ENCODE peak calls at places on chromosomes 6 and 20, in seven cellular contexts. One of them, this sample, is unnamed.
A peak's percentile ranks its signal among the peaks of the same experiment; 100 is the strongest.

GRCh38 chr6:107419747-107420146 is 39.6 kb downstream of the PDSS2 start:
- DNase-seq in SK-N-SH: no peak
- DNase-seq in OCI-LY7: no peak
- DNase-seq in MM.1S: no peak
- DNase-seq in GM23338: no peak
- DNase-seq in neural progenitor cell: no peak
- DNase-seq in HCT116: no peak
- DNase-seq in this sample: no peak

GRCh38 chr6:167350731-167351655 is 26.1 kb downstream of the TTLL2 start:
- DNase-seq in GM23338: peak; percentile 96
- DNase-seq in neural progenitor cell: peak; percentile 90
- DNase-seq in MM.1S: peak; percentile 70
- DNase-seq in OCI-LY7: peak; percentile 36
- DNase-seq in HCT116: peak; percentile 52
- DNase-seq in SK-N-SH: peak; percentile 80
- DNase-seq in this sample: peak; percentile 19

GRCh38 chr6:41674231-41675000 is 36.1 kb downstream of the MDFI start:
- DNase-seq in OCI-LY7: no peak
- DNase-seq in neural progenitor cell: no peak
- DNase-seq in GM23338: no peak
- DNase-seq in MM.1S: no peak
- DNase-seq in HCT116: no peak
- DNase-seq in SK-N-SH: no peak
- DNase-seq in this sample: no peak

GRCh38 chr6:74946961-74947360 is 258.9 kb downstream of the COL12A1 start:
- DNase-seq in HCT116: peak; percentile 72
- DNase-seq in MM.1S: no peak
- DNase-seq in OCI-LY7: no peak
- DNase-seq in SK-N-SH: no peak
- DNase-seq in GM23338: no peak
- DNase-seq in neural progenitor cell: no peak
- DNase-seq in this sample: peak; percentile 74

GRCh38 chr6:145532361-145532760 is 203.0 kb downstream of the EPM2A start:
- DNase-seq in MM.1S: no peak
- DNase-seq in GM23338: peak; percentile 62
- DNase-seq in SK-N-SH: no peak
- DNase-seq in OCI-LY7: no peak
- DNase-seq in neural progenitor cell: no peak
- DNase-seq in HCT116: no peak
- DNase-seq in this sample: peak; percentile 50

GRCh38 chr6:107491791-107492674 is 2.1 kb downstream of the SOBP start:
- DNase-seq in GM23338: no peak
- DNase-seq in SK-N-SH: no peak
- DNase-seq in MM.1S: no peak
- DNase-seq in HCT116: no peak
- DNase-seq in neural progenitor cell: no peak
- DNase-seq in OCI-LY7: no peak
- DNase-seq in this sample: no peak

GRCh38 chr6:116561377-116562018 is 7.9 kb downstream of the CALHM4 start:
- DNase-seq in HCT116: peak; percentile 55
- DNase-seq in SK-N-SH: peak; percentile 70
- DNase-seq in GM23338: peak; percentile 74
- DNase-seq in neural progenitor cell: peak; percentile 71
- DNase-seq in MM.1S: peak; percentile 55
- DNase-seq in OCI-LY7: peak; percentile 67
- DNase-seq in this sample: peak; percentile 77

GRCh38 chr6:30918675-30919074 is 4.6 kb downstream of the VARS2 start:
- DNase-seq in GM23338: no peak
- DNase-seq in neural progenitor cell: no peak
- DNase-seq in SK-N-SH: no peak
- DNase-seq in OCI-LY7: no peak
- DNase-seq in HCT116: no peak
- DNase-seq in MM.1S: no peak
- DNase-seq in this sample: no peak

GRCh38 chr6:48922837-48923236 is 540.2 kb downstream of the MMUT start:
- DNase-seq in neural progenitor cell: no peak
- DNase-seq in OCI-LY7: no peak
- DNase-seq in MM.1S: no peak
- DNase-seq in HCT116: no peak
- DNase-seq in GM23338: no peak
- DNase-seq in SK-N-SH: no peak
- DNase-seq in this sample: no peak

GRCh38 chr6:7671581-7671980 is 54.3 kb upstream of the BMP6 start:
- DNase-seq in HCT116: no peak
- DNase-seq in SK-N-SH: no peak
- DNase-seq in MM.1S: no peak
- DNase-seq in neural progenitor cell: no peak
- DNase-seq in OCI-LY7: no peak
- DNase-seq in GM23338: no peak
- DNase-seq in this sample: no peak

GRCh38 chr6:157832250-157832967 is 9.4 kb downstream of the SNX9 start:
- DNase-seq in HCT116: no peak
- DNase-seq in MM.1S: no peak
- DNase-seq in OCI-LY7: no peak
- DNase-seq in neural progenitor cell: no peak
- DNase-seq in SK-N-SH: no peak
- DNase-seq in GM23338: no peak
- DNase-seq in this sample: peak; percentile 11

GRCh38 chr6:156379946-156380707 is 397.1 kb upstream of the ARID1B start:
- DNase-seq in OCI-LY7: no peak
- DNase-seq in GM23338: no peak
- DNase-seq in MM.1S: no peak
- DNase-seq in neural progenitor cell: no peak
- DNase-seq in HCT116: peak; percentile 10
- DNase-seq in SK-N-SH: peak; percentile 52
- DNase-seq in this sample: peak; percentile 49

GRCh38 chr20:60968853-60969720 is 283.0 kb upstream of the CDH4 start:
- DNase-seq in MM.1S: peak; percentile 64
- DNase-seq in HCT116: no peak
- DNase-seq in SK-N-SH: no peak
- DNase-seq in OCI-LY7: no peak
- DNase-seq in neural progenitor cell: no peak
- DNase-seq in GM23338: no peak
- DNase-seq in this sample: no peak

GRCh38 chr6:15882345-15882744 is 219.5 kb upstream of the DTNBP1 start:
- DNase-seq in SK-N-SH: no peak
- DNase-seq in GM23338: no peak
- DNase-seq in HCT116: no peak
- DNase-seq in MM.1S: no peak
- DNase-seq in neural progenitor cell: no peak
- DNase-seq in OCI-LY7: no peak
- DNase-seq in this sample: peak; percentile 30

GRCh38 chr6:54802775-54803631 is 43.6 kb upstream of the FAM83B start:
- DNase-seq in GM23338: peak; percentile 40
- DNase-seq in HCT116: peak; percentile 31
- DNase-seq in OCI-LY7: no peak
- DNase-seq in SK-N-SH: no peak
- DNase-seq in neural progenitor cell: peak; percentile 4
- DNase-seq in MM.1S: peak; percentile 38
- DNase-seq in this sample: peak; percentile 57

GRCh38 chr20:53795170-53795569 is 201.5 kb upstream of the ZNF217 start:
- DNase-seq in GM23338: no peak
- DNase-seq in OCI-LY7: no peak
- DNase-seq in neural progenitor cell: no peak
- DNase-seq in MM.1S: no peak
- DNase-seq in HCT116: no peak
- DNase-seq in SK-N-SH: no peak
- DNase-seq in this sample: peak; percentile 49

GRCh38 chr6:37822851-37823682 is 3.5 kb downstream of the ZFAND3 start:
- DNase-seq in OCI-LY7: no peak
- DNase-seq in MM.1S: no peak
- DNase-seq in HCT116: no peak
- DNase-seq in GM23338: peak; percentile 51
- DNase-seq in neural progenitor cell: peak; percentile 84
- DNase-seq in SK-N-SH: no peak
- DNase-seq in this sample: peak; percentile 61

DNA sequence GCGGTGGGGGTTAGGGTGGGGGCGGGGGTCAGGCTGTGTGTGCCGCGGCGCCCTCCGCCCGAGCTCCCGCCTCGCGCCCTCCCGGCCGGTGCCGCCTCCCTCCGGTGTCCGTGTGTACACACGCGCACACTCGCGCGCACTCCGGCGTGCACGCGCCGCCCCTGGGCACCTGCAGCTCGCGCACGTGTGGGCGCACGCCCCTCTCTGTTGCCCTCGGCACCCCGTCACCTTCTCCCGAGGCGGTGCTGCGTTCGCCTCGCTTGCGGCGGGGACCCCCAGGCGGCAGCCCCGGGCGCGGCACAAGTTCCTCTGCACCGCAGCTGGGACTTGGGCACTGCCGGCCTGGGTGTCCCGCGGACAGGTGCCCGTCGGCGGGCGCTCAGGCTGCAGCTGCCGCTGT is 525 bp downstream of the MACROD2 start:
- DNase-seq in MM.1S: no peak
- DNase-seq in OCI-LY7: no peak
- DNase-seq in neural progenitor cell: peak; percentile 74
- DNase-seq in SK-N-SH: peak; percentile 79
- DNase-seq in GM23338: peak; percentile 65
- DNase-seq in HCT116: no peak
- DNase-seq in this sample: peak; percentile 61
- TF ChIP-seq CTCF in MM.1S: no peak
- TF ChIP-seq CTCF in OCI-LY7: no peak
- TF ChIP-seq CTCF in neural progenitor cell: peak; percentile 13
- TF ChIP-seq CTCF in SK-N-SH: no peak
- TF ChIP-seq CTCF in GM23338: no peak
- TF ChIP-seq CTCF in HCT116: no peak
- TF ChIP-seq CTCF in this sample: no peak

GRCh38 chr6:170127151-170127550 is 163.7 kb downstream of the DLL1 start:
- DNase-seq in MM.1S: no peak
- DNase-seq in HCT116: no peak
- DNase-seq in SK-N-SH: no peak
- DNase-seq in neural progenitor cell: no peak
- DNase-seq in GM23338: no peak
- DNase-seq in OCI-LY7: no peak
- DNase-seq in this sample: no peak

GRCh38 chr6:170125447-170126300 is 165.2 kb downstream of the DLL1 start:
- DNase-seq in neural progenitor cell: no peak
- DNase-seq in OCI-LY7: no peak
- DNase-seq in GM23338: no peak
- DNase-seq in MM.1S: no peak
- DNase-seq in HCT116: no peak
- DNase-seq in SK-N-SH: peak; percentile 59
- DNase-seq in this sample: no peak

GRCh38 chr6:170124836-170125235 is 166.0 kb downstream of the DLL1 start:
- DNase-seq in OCI-LY7: no peak
- DNase-seq in GM23338: no peak
- DNase-seq in neural progenitor cell: no peak
- DNase-seq in MM.1S: no peak
- DNase-seq in HCT116: no peak
- DNase-seq in SK-N-SH: no peak
- DNase-seq in this sample: peak; percentile 53

GRCh38 chr6:170124150-170124549 is 166.7 kb downstream of the DLL1 start:
- DNase-seq in neural progenitor cell: no peak
- DNase-seq in SK-N-SH: peak; percentile 79
- DNase-seq in HCT116: no peak
- DNase-seq in GM23338: no peak
- DNase-seq in MM.1S: no peak
- DNase-seq in OCI-LY7: no peak
- DNase-seq in this sample: no peak

GRCh38 chr6:170122676-170123075 is 168.2 kb downstream of the DLL1 start:
- DNase-seq in SK-N-SH: no peak
- DNase-seq in OCI-LY7: no peak
- DNase-seq in neural progenitor cell: no peak
- DNase-seq in MM.1S: no peak
- DNase-seq in HCT116: no peak
- DNase-seq in GM23338: no peak
- DNase-seq in this sample: no peak
- TF ChIP-seq EZH2phosphoT487 in SK-N-SH: no peak
- TF ChIP-seq EZH2phosphoT487 in OCI-LY7: no peak
- TF ChIP-seq EZH2phosphoT487 in neural progenitor cell: no peak
- TF ChIP-seq EZH2phosphoT487 in MM.1S: no peak
- TF ChIP-seq EZH2phosphoT487 in HCT116: no peak
- TF ChIP-seq EZH2phosphoT487 in GM23338: no peak
- TF ChIP-seq EZH2phosphoT487 in this sample: no peak

DNA sequence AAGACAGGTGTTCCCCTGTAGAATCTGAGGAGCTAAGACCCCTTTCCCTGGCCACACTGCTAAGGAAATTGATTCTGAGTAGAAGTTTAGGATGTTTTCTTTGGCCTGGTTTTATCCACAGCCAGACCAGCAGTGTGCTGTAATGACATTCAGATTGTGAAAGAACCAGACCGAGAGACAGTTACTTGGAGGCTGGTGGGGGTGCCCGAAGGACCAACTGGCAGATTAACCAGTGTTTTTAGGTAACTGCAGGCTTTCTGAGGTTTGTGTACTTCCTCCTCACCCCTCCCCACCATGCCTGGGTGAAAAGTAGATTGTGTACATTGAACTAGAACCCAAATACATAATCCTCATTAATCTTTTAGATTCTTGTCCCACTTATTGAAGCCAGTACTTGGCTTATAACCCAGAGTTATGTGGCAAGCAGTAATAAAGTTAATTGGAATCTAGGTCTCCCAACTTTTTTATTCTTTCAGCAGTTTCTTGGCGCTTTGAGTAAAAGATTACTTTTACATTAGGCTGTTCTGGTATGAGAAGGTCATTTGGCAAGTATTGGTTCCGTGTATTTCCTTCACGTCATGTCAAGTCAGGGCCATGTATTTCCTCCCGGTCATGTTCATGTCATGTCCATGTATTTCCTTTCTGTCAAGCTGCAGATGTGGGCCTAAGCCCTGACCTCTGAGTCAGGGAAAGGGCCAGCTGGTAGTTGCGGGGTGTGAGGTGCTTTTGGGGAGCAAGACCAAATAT is 93.7 kb downstream of the TCP11 start:
- DNase-seq in neural progenitor cell: no peak
- DNase-seq in OCI-LY7: no peak
- DNase-seq in HCT116: no peak
- DNase-seq in SK-N-SH: peak; percentile 5
- DNase-seq in GM23338: no peak
- DNase-seq in MM.1S: peak; percentile 8
- DNase-seq in this sample: no peak
- H3K27ac ChIP-seq in neural progenitor cell: peak overlapping the region; percentile 43
- H3K27ac ChIP-seq in OCI-LY7: no peak overlapping the region
- H3K27ac ChIP-seq in HCT116: no peak overlapping the region
- H3K27ac ChIP-seq in SK-N-SH: no peak overlapping the region
- H3K27ac ChIP-seq in GM23338: peak overlapping the region; percentile 86
- H3K27ac ChIP-seq in MM.1S: no peak overlapping the region
- H3K27ac ChIP-seq in this sample: no peak overlapping the region

DNA sequence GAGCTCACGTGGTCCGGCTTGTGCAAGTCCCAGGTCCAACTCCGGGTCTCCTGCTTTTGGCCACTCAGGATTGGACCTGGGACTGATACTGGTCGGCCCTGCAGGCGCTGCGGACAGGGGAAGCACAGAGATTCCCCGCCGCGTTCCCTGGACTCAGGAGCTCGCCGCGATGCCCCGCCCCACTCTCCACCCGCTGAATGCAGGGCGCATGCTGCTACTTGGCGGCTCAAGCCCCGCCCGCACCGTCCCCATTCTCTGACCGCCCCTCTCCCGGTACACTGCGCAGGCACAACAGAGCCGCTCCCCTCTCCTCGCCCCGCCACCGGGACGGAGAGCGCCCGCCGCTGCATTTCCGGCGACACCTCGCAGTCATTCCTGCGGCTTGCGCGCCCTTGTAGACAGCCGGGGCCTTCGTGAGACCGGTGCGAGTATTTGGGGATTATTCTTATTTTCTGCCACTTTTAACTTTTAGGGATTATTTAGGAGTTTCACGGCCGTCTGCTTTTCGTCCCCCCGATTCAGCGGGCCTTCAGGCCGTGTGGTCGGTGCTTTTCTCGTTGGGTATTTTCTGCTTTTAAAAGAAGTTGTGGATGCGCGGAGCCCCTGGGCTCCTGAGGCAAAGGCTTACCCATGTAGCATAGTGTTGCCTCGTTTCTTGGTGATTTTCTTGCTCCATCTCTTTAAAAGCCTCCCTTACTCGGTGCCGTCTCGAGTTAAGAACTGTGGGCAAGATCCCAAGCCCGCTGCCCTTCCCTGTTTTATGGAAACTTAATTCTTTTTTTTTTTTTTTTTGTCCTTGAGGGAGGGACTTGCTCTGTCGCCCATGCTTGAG is at the start of gene TMEM14C:
- DNase-seq in neural progenitor cell: peak; percentile 100
- DNase-seq in MM.1S: peak; percentile 91
- DNase-seq in SK-N-SH: peak; percentile 97
- DNase-seq in OCI-LY7: peak; percentile 87
- DNase-seq in GM23338: peak; percentile 100
- DNase-seq in HCT116: peak; percentile 95
- DNase-seq in this sample: peak; percentile 96
- TF ChIP-seq CTCF in neural progenitor cell: no peak
- TF ChIP-seq CTCF in MM.1S: no peak
- TF ChIP-seq CTCF in SK-N-SH: no peak
- TF ChIP-seq CTCF in OCI-LY7: no peak
- TF ChIP-seq CTCF in GM23338: no peak
- TF ChIP-seq CTCF in HCT116: no peak
- TF ChIP-seq CTCF in this sample: no peak

This sample was measured in PC-3.